ENCODE peak calls at places on chromosomes 6 and 20, in six cellular contexts. R is psoas muscle, H is OCI-LY7, N is lower lobe of right lung, Z is GM12878, D is right lobe of liver. T is an unnamed sample.

GRCh38 chr6:80504882-80505281 is 398.4 kb downstream of the BCKDHB start:
- DNase-seq in H (no peak), Z (no peak), R (no peak), D (no peak), N (no peak), T (no peak)

GRCh38 chr6:109739671-109740070 is 48.6 kb downstream of the FIG4 start:
- DNase-seq in D (no peak), H (no peak), R (no peak), Z (no peak), N (no peak), T (no peak)

GRCh38 chr6:167751579-167752115 is 75.1 kb upstream of the AFDN start:
- DNase-seq in H (no peak), D (no peak), N (no peak), R (no peak), Z (no peak), T (no peak)

GRCh38 chr6:159203304-159204005 is 34.3 kb downstream of the FNDC1 start:
- DNase-seq in N (no peak), R (no peak), H (no peak), Z (no peak), D (no peak), T (no peak)

GRCh38 chr6:3102875-3103274 is 15.6 kb upstream of the BPHL start:
- DNase-seq in H (no peak), N (no peak), D (no peak), Z (no peak), R (no peak), T (no peak)

GRCh38 chr6:157383471-157383870 is 2.5 kb downstream of the ZDHHC14 start:
- DNase-seq in N (no peak), R (no peak), Z (no peak), H (no peak), D (no peak), T (no peak)

GRCh38 chr6:56549014-56549413 is 93.7 kb downstream of the DST start:
- DNase-seq in N (no peak), Z (no peak), D (no peak), H (peak; percentile 29), R (no peak), T (no peak)

GRCh38 chr20:45067087-45067486 is 33.8 kb downstream of the KCNS1 start:
- DNase-seq in H (no peak), N (no peak), Z (no peak), D (no peak), R (no peak), T (peak; percentile 75)

GRCh38 chr20:17968366-17969275 is at the start of the genes MGME1 and SNX5:
- DNase-seq in H (peak; percentile 99), N (peak; percentile 100), R (peak; percentile 100), D (peak; percentile 100), Z (peak; percentile 96), T (peak; percentile 99)

GRCh38 chr6:85464260-85464644 is 14.4 kb downstream of the NT5E start:
- DNase-seq in R (no peak), Z (no peak), N (no peak), H (no peak), D (no peak), T (peak; percentile 40)

GRCh38 chr6:116949964-116950363 is 72.9 kb downstream of the RFX6 start:
- DNase-seq in N (no peak), Z (no peak), H (no peak), D (no peak), R (no peak), T (no peak)

GRCh38 chr6:72622094-72622540 is 253 bp downstream of the KCNQ5 start:
- DNase-seq in N (peak; percentile 53), Z (no peak), R (peak; percentile 84), D (peak; percentile 36), H (peak; percentile 86), T (peak; percentile 53)

GRCh38 chr6:159729598-159729997 is 2.3 kb downstream of the WTAP start:
- DNase-seq in D (no peak), H (peak; percentile 64), R (peak; percentile 75), Z (peak; percentile 30), N (no peak), T (no peak)

GRCh38 chr20:38181207-38181693 is 16.2 kb upstream of the TGM2 start:
- DNase-seq in N (no peak), H (no peak), Z (peak; percentile 62), R (no peak), D (no peak), T (peak; percentile 75)

GRCh38 chr20:48733296-48733790 is 94.5 kb downstream of the PREX1 start:
- DNase-seq in N (no peak), H (peak; percentile 24), R (no peak), Z (no peak), D (no peak), T (no peak)

GRCh38 chr6:103124471-103124870 is 1731.0 kb downstream of the GRIK2 start:
- DNase-seq in Z (no peak), R (no peak), N (no peak), D (no peak), H (no peak), T (no peak)

GRCh38 chr20:34111057-34111711 is 859 bp downstream of the EIF2S2 start:
- DNase-seq in D (peak; percentile 38), H (peak; percentile 38), Z (no peak), N (no peak), R (no peak), T (peak; percentile 68)

GRCh38 chr6:99013661-99014458 is 66.1 kb upstream of the FBXL4 start:
- DNase-seq in Z (no peak), H (no peak), D (no peak), R (no peak), N (no peak), T (no peak)

GRCh38 chr6:56259682-56260081 is 12.3 kb upstream of the COL21A1 start:
- DNase-seq in N (no peak), H (no peak), D (no peak), Z (no peak), R (no peak), T (no peak)

GRCh38 chr6:946546-946945 is 253.6 kb upstream of the EXOC2 start:
- DNase-seq in H (no peak), Z (no peak), D (no peak), N (no peak), R (no peak), T (no peak)

GRCh38 chr6:3540253-3540820 is 83.5 kb upstream of the SLC22A23 start:
- DNase-seq in R (no peak), N (no peak), D (no peak), H (no peak), Z (no peak), T (no peak)

GRCh38 chr20:10662661-10663458 is 10.9 kb downstream of the JAG1 start:
- DNase-seq in R (no peak), H (no peak), Z (no peak), N (no peak), D (no peak), T (no peak)

GRCh38 chr6:136701011-136701410 is 91.3 kb downstream of the MAP3K5 start:
- DNase-seq in Z (no peak), H (no peak), D (no peak), R (no peak), N (no peak), T (peak; percentile 14)

GRCh38 chr6:41546475-41546865 is 289 bp downstream of the FOXP4 start:
- DNase-seq in R (no peak), N (no peak), Z (no peak), H (peak; percentile 71), D (no peak), T (no peak)

GRCh38 chr6:15296249-15296648 is 50.4 kb downstream of the JARID2 start:
- DNase-seq in Z (no peak), N (no peak), H (no peak), R (no peak), D (no peak), T (no peak)

GRCh38 chr6:15293674-15294073 is 47.8 kb downstream of the JARID2 start:
- DNase-seq in H (no peak), N (no peak), R (no peak), Z (no peak), D (no peak), T (no peak)

GRCh38 chr6:15297895-15298590 is 52.2 kb downstream of the JARID2 start:
- DNase-seq in Z (no peak), D (no peak), H (no peak), N (no peak), R (no peak), T (no peak)

GRCh38 chr6:15299430-15300131 is 53.7 kb downstream of the JARID2 start:
- DNase-seq in D (peak; percentile 52), N (peak; percentile 56), Z (peak; percentile 90), H (peak; percentile 93), R (peak; percentile 63), T (peak; percentile 42)

DNA sequence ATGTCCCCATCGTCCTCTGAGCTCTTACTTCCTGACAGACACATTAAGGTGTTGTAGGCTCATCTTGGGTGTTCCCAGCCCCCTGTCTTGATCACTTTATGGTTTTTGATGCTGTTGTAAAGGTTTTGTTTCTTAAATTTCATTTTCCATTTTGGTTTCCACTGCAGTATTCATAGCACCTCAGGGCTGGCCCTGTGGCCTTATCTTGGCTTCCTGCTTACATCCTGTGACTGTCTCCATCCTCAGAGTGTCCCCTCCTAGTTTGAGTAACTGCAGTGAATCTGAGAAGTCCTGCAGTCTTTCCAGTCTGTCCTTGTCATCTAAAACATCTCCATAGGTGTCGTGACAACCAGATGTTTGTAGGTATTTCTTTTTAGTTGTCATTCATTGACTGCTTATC is 50.9 kb downstream of the JARID2 start:
- DNase-seq in H (peak; percentile 24), Z (peak; percentile 83), R (no peak), N (no peak), D (no peak), T (no peak)
- H3K4me1 ChIP-seq in H (peaks cover 57% of the 10 kb centered on the region), Z (peaks cover 69% of the 10 kb centered on the region), R (peaks cover 48% of the 10 kb centered on the region), N (peaks cover 33% of the 10 kb centered on the region), D (no peaks in the 10 kb centered on the region), T (peaks cover 12% of the 10 kb centered on the region)

GRCh38 chr6:108565091-108565766 is 4.5 kb downstream of the FOXO3 start:
- DNase-seq in N (no peak), D (no peak), R (no peak), H (peak; percentile 94), Z (peak; percentile 90), T (no peak)
- H3K4me1 ChIP-seq in N (peaks cover 68% of the 10 kb centered on the region), D (peaks cover 35% of the 10 kb centered on the region), R (peaks cover 59% of the 10 kb centered on the region), H (peaks cover 37% of the 10 kb centered on the region), Z (peaks cover 28% of the 10 kb centered on the region), T (peaks cover 8% of the 10 kb centered on the region)

GRCh38 chr20:19978511-19979210 is 38.5 kb upstream of the NAA20 start:
- DNase-seq in Z (no peak), D (no peak), R (peak; percentile 45), H (no peak), N (no peak), T (no peak)
- H3K4me1 ChIP-seq in Z (no peaks in the 10 kb centered on the region), D (no peaks in the 10 kb centered on the region), R (peaks cover 71% of the 10 kb centered on the region), H (no peaks in the 10 kb centered on the region), N (peaks cover 90% of the 10 kb centered on the region), T (peaks cover 44% of the 10 kb centered on the region)

DNA sequence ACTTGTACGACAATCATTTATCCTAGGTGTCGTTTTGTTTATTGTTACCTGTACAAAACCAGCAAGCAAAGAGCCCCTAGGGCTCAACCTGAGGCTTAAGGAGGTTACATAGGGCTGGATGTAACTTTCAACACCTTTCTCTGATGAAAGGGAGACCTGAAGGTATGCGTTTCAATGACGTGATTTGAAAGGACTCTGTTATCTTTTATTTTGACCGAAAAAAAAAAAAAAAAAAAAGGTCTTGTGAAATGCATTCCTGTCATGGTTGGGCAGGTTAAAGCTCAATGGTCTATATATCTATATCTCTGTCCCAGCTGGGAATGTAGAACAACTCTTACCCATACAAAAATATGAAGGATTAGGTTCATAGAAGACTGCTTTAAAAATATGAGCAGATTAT is 78.7 kb upstream of the SASH1 start:
- DNase-seq in Z (no peak), H (no peak), R (no peak), N (no peak), D (no peak), T (peak; percentile 94)
- H3K4me1 ChIP-seq in Z (no peaks in the 10 kb centered on the region), H (no peaks in the 10 kb centered on the region), R (no peaks in the 10 kb centered on the region), N (no peaks in the 10 kb centered on the region), D (no peaks in the 10 kb centered on the region), T (peaks cover 12% of the 10 kb centered on the region)